ENCODE peak calls at places on chromosomes 11 and 22, in ten cellular contexts. F is HCT116, M is NT2/D1, E is stomach, C is posterior cingulate gyrus, A is T-helper 1 cell, N is EL, O is brain microvascular endothelial cell, X is nephron progenitor cell, U is left colon. D is an unnamed sample.
A peak's percentile ranks its signal among the peaks of the same experiment; 100 is the strongest.

GRCh38 chr11:34075178-34075820 is 23.8 kb downstream of the CAPRIN1 start:
- DNase-seq in O (peak; percentile 52), C (no peak), M (no peak), U (no peak), F (peak; percentile 60), N (peak; percentile 85), E (no peak), A (no peak), X (no peak), D (no peak)

GRCh38 chr11:33086017-33086416 is 46.6 kb downstream of the TCP11L1 start:
- DNase-seq in E (no peak), C (no peak), U (no peak), N (no peak), A (no peak), O (no peak), F (no peak), M (no peak), X (no peak), D (no peak)

GRCh38 chr22:44738347-44738715 is 14.0 kb upstream of the ARHGAP8 start:
- DNase-seq in U (peak; percentile 58), F (no peak), C (no peak), A (no peak), M (no peak), O (no peak), X (no peak), N (no peak), E (peak; percentile 70), D (no peak)

GRCh38 chr11:17972987-17973386 is 39.9 kb downstream of the SERGEF start:
- DNase-seq in U (peak; percentile 4), E (no peak), F (peak; percentile 60), X (peak; percentile 66), O (peak; percentile 59), C (peak; percentile 66), N (peak; percentile 83), M (peak; percentile 73), A (no peak), D (peak; percentile 74)

GRCh38 chr11:86486261-86487030 is 111.8 kb downstream of the CCDC81 start:
- DNase-seq in O (no peak), U (no peak), A (no peak), X (no peak), N (no peak), M (no peak), C (peak; percentile 42), F (no peak), E (no peak), D (no peak)

GRCh38 chr11:6259638-6260019 is at the start of gene CCKBR:
- DNase-seq in U (no peak), O (no peak), X (peak; percentile 74), E (peak; percentile 81), N (no peak), A (peak; percentile 25), F (no peak), C (no peak), M (no peak), D (peak; percentile 46)

GRCh38 chr22:19120829-19121630 is 1.2 kb downstream of the DGCR2 start:
- DNase-seq in N (peak; percentile 70), M (no peak), A (no peak), C (no peak), X (peak; percentile 49), F (peak; percentile 27), U (peak; percentile 69), E (peak; percentile 66), O (peak; percentile 28), D (peak; percentile 52)

GRCh38 chr11:75073459-75074190 is 23.1 kb downstream of the OR2AT4 start:
- DNase-seq in C (no peak), F (no peak), E (no peak), M (no peak), O (no peak), A (no peak), U (no peak), N (no peak), X (no peak), D (peak; percentile 22)

GRCh38 chr22:16601437-16602223 is 9.0 kb upstream of the CCT8L2 start:
- DNase-seq in F (no peak), N (no peak), A (no peak), M (no peak), U (no peak), E (no peak), O (no peak), C (no peak), X (no peak), D (no peak)

GRCh38 chr11:129247129-129247528 is 55.0 kb upstream of the ARHGAP32 start:
- DNase-seq in U (no peak), E (no peak), A (no peak), F (no peak), C (no peak), X (no peak), N (peak; percentile 84), O (peak; percentile 64), M (no peak), D (no peak)

GRCh38 chr11:103940542-103940941 is 95.9 kb upstream of the DDI1 start:
- DNase-seq in A (no peak), E (no peak), O (no peak), F (no peak), M (no peak), C (no peak), X (no peak), U (no peak), N (peak; percentile 19), D (no peak)

GRCh38 chr11:111531687-111532364 is 8.7 kb upstream of the LAYN start:
- DNase-seq in O (peak; percentile 92), M (no peak), E (no peak), U (no peak), F (peak; percentile 3), X (no peak), C (no peak), N (peak; percentile 94), A (no peak), D (no peak)

GRCh38 chr11:122197055-122197987 is 81.3 kb upstream of the BLID start:
- DNase-seq in F (peak; percentile 99), O (peak; percentile 98), N (peak; percentile 99), E (no peak), X (no peak), A (no peak), C (no peak), M (no peak), U (no peak), D (no peak)

GRCh38 chr22:49867303-49868250 is 13.9 kb downstream of the ZBED4 start:
- DNase-seq in X (no peak), U (no peak), E (no peak), M (no peak), C (no peak), O (no peak), F (no peak), A (no peak), N (no peak), D (no peak)

GRCh38 chr22:47659467-47660302 is 897.2 kb downstream of the TBC1D22A start:
- DNase-seq in X (no peak), F (no peak), C (no peak), M (peak; percentile 36), E (no peak), U (no peak), N (no peak), O (no peak), A (no peak), D (no peak)

GRCh38 chr22:49825944-49826602 is 1.6 kb downstream of the BRD1 start:
- DNase-seq in X (peak; percentile 27), A (no peak), U (peak; percentile 62), M (no peak), E (peak; percentile 40), N (peak; percentile 52), O (peak; percentile 40), F (no peak), C (no peak), D (no peak)

GRCh38 chr22:27238935-27239510 is 562.5 kb downstream of the MN1 start:
- DNase-seq in U (peak; percentile 36), F (no peak), E (no peak), C (no peak), N (peak; percentile 99), A (no peak), O (peak; percentile 100), M (no peak), X (peak; percentile 48), D (no peak)

GRCh38 chr22:22168190-22168940 is 76.2 kb upstream of the VPREB1 start:
- DNase-seq in N (peak; percentile 52), C (no peak), U (no peak), O (no peak), F (peak; percentile 88), A (no peak), M (no peak), E (no peak), X (no peak), D (no peak)

GRCh38 chr22:25726241-25726640 is 15.7 kb upstream of the MYO18B start:
- DNase-seq in E (no peak), A (no peak), M (no peak), U (no peak), N (no peak), C (no peak), F (no peak), O (no peak), X (no peak), D (no peak)

GRCh38 chr11:10072841-10073240 is 221.2 kb downstream of the SBF2 start:
- DNase-seq in X (no peak), F (no peak), O (peak; percentile 24), U (no peak), C (no peak), A (no peak), E (no peak), N (peak; percentile 35), M (no peak), D (no peak)

GRCh38 chr11:103897156-103897555 is 139.3 kb upstream of the DDI1 start:
- DNase-seq in N (no peak), X (no peak), U (no peak), A (no peak), C (no peak), O (no peak), M (no peak), E (no peak), F (no peak), D (no peak)

GRCh38 chr22:25942989-25943411 is 201.0 kb downstream of the MYO18B start:
- DNase-seq in F (no peak), X (no peak), O (no peak), M (peak; percentile 75), U (peak; percentile 8), C (peak; percentile 32), E (no peak), A (no peak), N (no peak), D (no peak)

GRCh38 chr11:31817054-31817620 is 6.0 kb upstream of the PAX6 start:
- DNase-seq in U (no peak), M (no peak), A (no peak), N (no peak), O (no peak), F (no peak), X (peak; percentile 46), E (no peak), C (no peak), D (peak; percentile 51)

GRCh38 chr22:45754822-45755221 is 83.2 kb downstream of the ATXN10 start:
- DNase-seq in O (no peak), N (no peak), C (no peak), E (no peak), U (no peak), M (no peak), F (no peak), A (no peak), X (no peak), D (no peak)

GRCh38 chr11:1370186-1371025 is 19.3 kb upstream of the BRSK2 start:
- DNase-seq in C (no peak), F (no peak), O (no peak), X (no peak), M (no peak), E (no peak), A (no peak), N (no peak), U (no peak), D (no peak)

GRCh38 chr11:8065031-8065430 is 16.0 kb upstream of the TUB start:
- DNase-seq in U (no peak), O (no peak), E (no peak), M (no peak), A (no peak), C (no peak), N (no peak), F (no peak), X (no peak), D (no peak)

GRCh38 chr11:121291896-121292502 is 572 bp upstream of the SC5D start:
- DNase-seq in E (no peak), O (no peak), C (no peak), U (no peak), A (no peak), F (no peak), M (peak; percentile 1), X (peak; percentile 6), N (peak; percentile 6), D (no peak)

GRCh38 chr11:43920598-43921419 is 21.6 kb upstream of the C11orf96 start:
- DNase-seq in X (no peak), C (no peak), O (peak; percentile 100), M (no peak), E (peak; percentile 46), A (no peak), U (no peak), N (peak; percentile 99), F (peak; percentile 86), D (no peak)

D was measured in HEK293T.